ENCODE peak calls at places on chromosome 1, in nine cellular contexts. C is pancreas; Q is breast epithelium; O is suprapubic skin; A is cardiac muscle cell; Y is naive thymus-derived CD4-positive, alpha-beta T cell; J is GM23248; W is OCI-LY7; E is fibroblast of lung. I is an unnamed sample. For H3K9me3, the result is how much of the 10 kb centered on the place peaks cover.

GRCh38 chr1:201290551-201290950 is 7.2 kb downstream of the PKP1 start:
- DNase-seq in C (no peak), Q (no peak), O (no peak), A (no peak), Y (no peak), J (no peak), W (no peak), E (no peak), I (no peak)

GRCh38 chr1:5770981-5771765 is 221.1 kb downstream of the NPHP4 start:
- DNase-seq in C (no peak), Q (no peak), O (no peak), A (peak), Y (no peak), J (peak), W (no peak), E (no peak), I (no peak)

GRCh38 chr1:212133319-212133718 is 97.8 kb downstream of the DTL start:
- DNase-seq in C (no peak), Q (no peak), O (no peak), A (no peak), Y (no peak), J (no peak), W (no peak), E (peak), I (no peak)

GRCh38 chr1:65165269-65166002 is 17.4 kb downstream of the AK4 start:
- DNase-seq in C (no peak), Q (no peak), O (peak), A (no peak), Y (no peak), J (no peak), W (peak), E (no peak), I (no peak)

GRCh38 chr1:208203127-208203847 is 40.9 kb downstream of the PLXNA2 start:
- DNase-seq in C (peak), Q (peak), O (no peak), A (no peak), Y (no peak), J (peak), W (no peak), E (peak), I (no peak)

GRCh38 chr1:33007190-33008050 is 29.3 kb downstream of the AK2 start:
- DNase-seq in C (no peak), Q (no peak), O (no peak), A (peak), Y (no peak), J (peak), W (peak), E (peak), I (peak)

GRCh38 chr1:6464514-6464836 is 1.5 kb downstream of the TNFRSF25 start:
- DNase-seq in C (peak), Q (no peak), O (no peak), A (no peak), Y (no peak), J (no peak), W (no peak), E (no peak), I (no peak)

GRCh38 chr1:182169203-182169602 is 107.7 kb upstream of the ZNF648 start:
- DNase-seq in C (no peak), Q (no peak), O (no peak), A (no peak), Y (no peak), J (no peak), W (no peak), E (no peak), I (no peak)

GRCh38 chr1:12595839-12596821 is 21.9 kb downstream of the DHRS3 start:
- DNase-seq in C (peak), Q (peak), O (peak), A (peak), Y (no peak), J (peak), W (no peak), E (peak), I (peak)

GRCh38 chr1:32798679-32799416 is 18.3 kb downstream of the YARS1 start:
- DNase-seq in C (no peak), Q (no peak), O (no peak), A (no peak), Y (peak), J (no peak), W (no peak), E (no peak), I (no peak)

GRCh38 chr1:47685763-47686066 is 247.9 kb downstream of the FOXD2 start:
- DNase-seq in C (no peak), Q (no peak), O (no peak), A (no peak), Y (no peak), J (no peak), W (no peak), E (no peak), I (no peak)

GRCh38 chr1:235239821-235240220 is 78.8 kb upstream of the RBM34 start:
- DNase-seq in C (no peak), Q (no peak), O (no peak), A (no peak), Y (no peak), J (peak), W (no peak), E (no peak), I (no peak)

GRCh38 chr1:90358448-90358847 is 358.7 kb downstream of the BARHL2 start:
- DNase-seq in C (no peak), Q (no peak), O (no peak), A (no peak), Y (no peak), J (no peak), W (no peak), E (no peak), I (no peak)

GRCh38 chr1:35564037-35564883 is 6.7 kb downstream of the NCDN start:
- DNase-seq in C (peak), Q (peak), O (peak), A (peak), Y (peak), J (peak), W (peak), E (peak), I (no peak)

GRCh38 chr1:6419803-6420593 is at the start of gene HES2:
- DNase-seq in C (no peak), Q (no peak), O (no peak), A (no peak), Y (no peak), J (peak), W (no peak), E (no peak), I (no peak)

GRCh38 chr1:173997796-173998195 is 24.4 kb downstream of the RC3H1 start:
- DNase-seq in C (no peak), Q (no peak), O (no peak), A (no peak), Y (no peak), J (peak), W (no peak), E (peak), I (peak)

GRCh38 chr1:43520100-43520828 is 10.4 kb upstream of the PTPRF start:
- DNase-seq in C (no peak), Q (no peak), O (no peak), A (no peak), Y (no peak), J (no peak), W (no peak), E (no peak), I (no peak)

DNA sequence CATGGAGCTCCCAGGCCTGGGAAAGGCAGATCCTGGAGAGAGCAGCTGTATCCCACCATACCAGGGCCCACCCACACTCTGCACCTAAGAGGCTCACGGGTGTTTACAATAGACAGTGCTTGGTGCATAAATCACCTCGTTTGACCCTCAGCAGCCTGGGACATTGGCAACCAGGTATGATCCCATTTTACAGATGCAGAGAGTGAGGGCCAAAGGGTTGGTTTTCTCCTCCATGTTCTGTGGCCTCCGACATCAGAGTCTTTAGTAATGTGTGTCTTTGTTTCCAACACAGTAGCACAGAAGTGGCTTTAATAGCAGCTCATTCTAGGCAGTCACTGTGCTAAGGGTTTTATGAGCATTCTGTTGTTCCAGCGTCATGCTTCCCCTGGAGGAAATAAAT is 176.5 kb downstream of the KAZN start:
- DNase-seq in C (no peak), Q (no peak), O (no peak), A (no peak), Y (no peak), J (no peak), W (no peak), E (no peak), I (no peak)
- H3K4me3 ChIP-seq in C (no peak), Q (no peak), O (no peak), A (no peak), Y (no peak), J (no peak), W (no peak), E (no peak), I (no peak)

DNA sequence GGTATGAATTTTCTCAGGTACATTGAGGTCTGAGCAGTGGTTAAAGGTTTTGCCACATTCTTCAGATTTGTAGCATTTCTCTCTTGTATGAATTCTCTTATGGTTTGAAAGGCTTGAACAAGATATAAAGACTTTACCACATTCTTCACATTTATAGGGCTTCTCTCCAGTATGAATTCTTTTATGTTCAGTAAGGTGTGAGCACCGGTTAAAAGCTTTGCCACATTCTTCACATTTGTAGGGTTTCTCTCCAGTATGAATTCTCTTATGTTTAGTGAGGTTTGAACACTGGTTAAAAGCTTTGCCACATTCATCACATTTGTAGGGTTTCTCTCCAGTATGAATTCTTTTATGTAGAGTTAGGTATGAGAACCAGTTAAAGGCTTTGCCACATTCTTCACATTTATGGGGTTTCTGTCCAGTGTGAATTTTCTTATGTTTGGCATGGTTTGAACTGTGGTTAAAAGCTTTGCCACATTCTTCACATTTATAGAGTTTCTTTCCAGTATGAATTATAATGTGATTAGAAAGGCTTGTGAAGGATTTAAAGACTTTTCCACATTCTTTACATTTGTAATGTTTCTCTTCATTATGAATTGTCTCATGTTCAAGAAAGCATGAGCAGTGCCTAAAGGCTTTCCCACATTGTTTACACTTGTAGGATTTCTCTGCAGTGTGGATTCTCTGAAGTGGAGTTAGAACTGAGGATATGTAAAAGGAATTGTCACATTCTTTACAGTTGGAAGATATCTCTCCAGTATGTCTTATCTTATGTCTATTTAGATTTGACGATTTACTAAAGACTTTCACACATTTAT is 18.4 kb upstream of the ZNF124 start:
- DNase-seq in C (no peak), Q (no peak), O (no peak), A (no peak), Y (no peak), J (no peak), W (no peak), E (no peak), I (no peak)
- H3K9me3 ChIP-seq in C (under half), Q (under half), O (under half), A (under half), Y (half or more), J (under half), W (under half), E (under half), I (under half)

GRCh38 chr1:226419284-226419683 is 11.4 kb upstream of the PARP1 start:
- DNase-seq in C (no peak), Q (no peak), O (no peak), A (no peak), Y (no peak), J (peak), W (no peak), E (no peak), I (no peak)
- H3K27ac ChIP-seq in C (no peak), Q (no peak), O (no peak), A (no peak), Y (no peak), J (no peak), W (no peak), E (no peak), I (no peak)

GRCh38 chr1:20493839-20494608 is 8.0 kb upstream of the CAMK2N1 start:
- DNase-seq in C (peak), Q (peak), O (peak), A (peak), Y (peak), J (peak), W (peak), E (peak), I (peak)
- H3K4me3 ChIP-seq in C (no peak), Q (no peak), O (no peak), A (no peak), Y (peak), J (peak), W (no peak), E (no peak), I (no peak)

I was measured in AG04450.